ENCODE peak calls at places on chromosomes 4 and X, in five cellular contexts. One of them, this sample, is unnamed.

GRCh38 chr4:37822220-37822619 is 4.3 kb upstream of the PGM2 start:
- DNase-seq in kidney: no peak
- DNase-seq in mammary epithelial cell: no peak
- DNase-seq in colonic mucosa: no peak
- DNase-seq in HCT116: no peak
- DNase-seq in this sample: no peak

GRCh38 chrX:105752334-105752733 is 70.0 kb upstream of the NRK start:
- DNase-seq in mammary epithelial cell: no peak
- DNase-seq in colonic mucosa: no peak
- DNase-seq in HCT116: no peak
- DNase-seq in kidney: no peak
- DNase-seq in this sample: no peak

GRCh38 chr4:186840222-186840701 is 116.6 kb upstream of the FAT1 start:
- DNase-seq in kidney: no peak
- DNase-seq in colonic mucosa: peak; percentile 36
- DNase-seq in HCT116: peak; percentile 81
- DNase-seq in mammary epithelial cell: no peak
- DNase-seq in this sample: no peak

GRCh38 chr4:80202784-80203553 is 5.7 kb downstream of the PRDM8 start:
- DNase-seq in HCT116: no peak
- DNase-seq in colonic mucosa: no peak
- DNase-seq in mammary epithelial cell: no peak
- DNase-seq in kidney: peak; percentile 79
- DNase-seq in this sample: peak; percentile 71

GRCh38 chrX:136652822-136653723 is 5.1 kb downstream of the CD40LG start:
- DNase-seq in mammary epithelial cell: peak; percentile 2
- DNase-seq in HCT116: no peak
- DNase-seq in kidney: no peak
- DNase-seq in colonic mucosa: no peak
- DNase-seq in this sample: no peak

GRCh38 chr4:6469898-6470501 is 2.4 kb downstream of the PPP2R2C start:
- DNase-seq in HCT116: no peak
- DNase-seq in mammary epithelial cell: no peak
- DNase-seq in colonic mucosa: peak; percentile 8
- DNase-seq in kidney: no peak
- DNase-seq in this sample: no peak

GRCh38 chr4:186516287-186516686 is 39.1 kb downstream of the MTNR1A start:
- DNase-seq in HCT116: no peak
- DNase-seq in mammary epithelial cell: no peak
- DNase-seq in colonic mucosa: no peak
- DNase-seq in kidney: no peak
- DNase-seq in this sample: no peak

GRCh38 chr4:155079866-155080265 is 128.6 kb upstream of the NPY2R start:
- DNase-seq in kidney: no peak
- DNase-seq in HCT116: no peak
- DNase-seq in colonic mucosa: no peak
- DNase-seq in mammary epithelial cell: no peak
- DNase-seq in this sample: peak; percentile 36

GRCh38 chr4:119559044-119559647 is 69.5 kb downstream of the PDE5A start:
- DNase-seq in mammary epithelial cell: peak; percentile 19
- DNase-seq in colonic mucosa: no peak
- DNase-seq in HCT116: peak; percentile 12
- DNase-seq in kidney: no peak
- DNase-seq in this sample: peak; percentile 87

GRCh38 chr4:36020351-36020750 is 224.0 kb downstream of the ARAP2 start:
- DNase-seq in mammary epithelial cell: no peak
- DNase-seq in HCT116: no peak
- DNase-seq in kidney: no peak
- DNase-seq in colonic mucosa: no peak
- DNase-seq in this sample: no peak

GRCh38 chr4:20684852-20685763 is 15.2 kb upstream of the PACRGL start:
- DNase-seq in mammary epithelial cell: no peak
- DNase-seq in HCT116: no peak
- DNase-seq in kidney: no peak
- DNase-seq in colonic mucosa: no peak
- DNase-seq in this sample: peak; percentile 76

GRCh38 chr4:168528131-168528949 is 31.5 kb downstream of the PALLD start:
- DNase-seq in HCT116: no peak
- DNase-seq in colonic mucosa: no peak
- DNase-seq in mammary epithelial cell: no peak
- DNase-seq in kidney: no peak
- DNase-seq in this sample: peak; percentile 34

GRCh38 chr4:124708517-124709300 is 3.8 kb downstream of the ANKRD50 start:
- DNase-seq in kidney: no peak
- DNase-seq in colonic mucosa: no peak
- DNase-seq in HCT116: no peak
- DNase-seq in mammary epithelial cell: no peak
- DNase-seq in this sample: no peak

GRCh38 chr4:5955856-5956255 is 62.4 kb downstream of the C4orf50 start:
- DNase-seq in colonic mucosa: no peak
- DNase-seq in mammary epithelial cell: no peak
- DNase-seq in HCT116: no peak
- DNase-seq in kidney: no peak
- DNase-seq in this sample: no peak

GRCh38 chr4:100949350-100949935 is 397.9 kb downstream of the PPP3CA start:
- DNase-seq in colonic mucosa: no peak
- DNase-seq in mammary epithelial cell: peak; percentile 42
- DNase-seq in kidney: no peak
- DNase-seq in HCT116: no peak
- DNase-seq in this sample: no peak

GRCh38 chrX:72073614-72074013 is 58.1 kb downstream of the RTL5 start:
- DNase-seq in mammary epithelial cell: no peak
- DNase-seq in kidney: no peak
- DNase-seq in colonic mucosa: no peak
- DNase-seq in HCT116: no peak
- DNase-seq in this sample: no peak

GRCh38 chrX:153944800-153945150 is 332 bp upstream of the RENBP start:
- DNase-seq in HCT116: no peak
- DNase-seq in mammary epithelial cell: no peak
- DNase-seq in colonic mucosa: no peak
- DNase-seq in kidney: no peak
- DNase-seq in this sample: no peak

GRCh38 chrX:153945956-153946909 is 1.8 kb upstream of the RENBP start:
- DNase-seq in HCT116: no peak
- DNase-seq in mammary epithelial cell: no peak
- DNase-seq in kidney: no peak
- DNase-seq in colonic mucosa: no peak
- DNase-seq in this sample: no peak

GRCh38 chrX:153941331-153942252 is 2.9 kb downstream of the RENBP start:
- DNase-seq in HCT116: no peak
- DNase-seq in colonic mucosa: no peak
- DNase-seq in mammary epithelial cell: no peak
- DNase-seq in kidney: no peak
- DNase-seq in this sample: no peak

GRCh38 chrX:153946910-153947769 is 2.7 kb upstream of the RENBP start:
- DNase-seq in kidney: no peak
- DNase-seq in mammary epithelial cell: peak; percentile 61
- DNase-seq in colonic mucosa: peak; percentile 84
- DNase-seq in HCT116: peak; percentile 67
- DNase-seq in this sample: peak; percentile 83

DNA sequence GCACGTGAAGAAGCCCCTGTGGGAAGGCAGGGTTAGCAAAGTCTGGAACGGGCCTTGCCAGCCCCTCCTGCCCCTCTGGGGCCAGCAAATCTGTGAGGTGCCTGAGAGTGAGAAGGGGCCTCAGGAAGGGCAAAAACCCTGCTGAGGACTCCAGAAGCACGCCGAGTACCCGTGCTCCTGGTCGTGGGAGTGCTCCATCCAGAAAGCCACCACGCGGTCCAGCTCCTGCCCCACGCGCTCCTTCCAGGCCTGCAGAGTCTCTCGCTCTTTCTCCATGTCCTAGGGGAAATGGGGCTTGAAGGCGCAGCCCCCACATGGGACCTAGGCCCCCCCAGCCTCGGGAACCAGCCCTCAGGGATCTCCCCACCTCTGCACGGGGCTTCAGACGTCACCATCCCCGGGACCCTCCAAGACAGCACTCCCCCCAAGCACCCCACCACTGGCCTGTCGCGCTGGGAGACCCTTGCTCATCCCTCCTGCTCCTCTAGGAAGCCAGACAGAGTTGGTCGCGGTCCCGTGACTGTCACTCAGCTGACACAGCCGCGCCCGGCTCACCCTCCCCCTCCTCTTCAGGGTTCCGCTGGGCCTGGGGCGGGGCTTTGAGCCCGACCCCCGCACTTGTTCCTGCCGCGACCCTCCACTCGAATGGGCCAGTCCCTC is at the start of gene RENBP:
- DNase-seq in mammary epithelial cell: no peak
- DNase-seq in HCT116: no peak
- DNase-seq in colonic mucosa: no peak
- DNase-seq in kidney: no peak
- DNase-seq in this sample: no peak
- H3K9ac ChIP-seq in mammary epithelial cell: no peak within 1 kb of the TSS
- H3K9ac ChIP-seq in HCT116: no peak within 1 kb of the TSS
- H3K9ac ChIP-seq in colonic mucosa: peak within 1 kb of the TSS; percentile 12
- H3K9ac ChIP-seq in kidney: no peak within 1 kb of the TSS
- H3K9ac ChIP-seq in this sample: no peak within 1 kb of the TSS

GRCh38 chr4:121765368-121765705 is 373 bp upstream of the SMIM43 start:
- DNase-seq in mammary epithelial cell: no peak
- DNase-seq in kidney: no peak
- DNase-seq in colonic mucosa: no peak
- DNase-seq in HCT116: no peak
- DNase-seq in this sample: no peak
- H3K4me3 ChIP-seq in mammary epithelial cell: peak overlapping the region; percentile 50
- H3K4me3 ChIP-seq in kidney: no peak overlapping the region
- H3K4me3 ChIP-seq in colonic mucosa: no peak overlapping the region
- H3K4me3 ChIP-seq in HCT116: no peak overlapping the region
- H3K4me3 ChIP-seq in this sample: peak overlapping the region; percentile 80

DNA sequence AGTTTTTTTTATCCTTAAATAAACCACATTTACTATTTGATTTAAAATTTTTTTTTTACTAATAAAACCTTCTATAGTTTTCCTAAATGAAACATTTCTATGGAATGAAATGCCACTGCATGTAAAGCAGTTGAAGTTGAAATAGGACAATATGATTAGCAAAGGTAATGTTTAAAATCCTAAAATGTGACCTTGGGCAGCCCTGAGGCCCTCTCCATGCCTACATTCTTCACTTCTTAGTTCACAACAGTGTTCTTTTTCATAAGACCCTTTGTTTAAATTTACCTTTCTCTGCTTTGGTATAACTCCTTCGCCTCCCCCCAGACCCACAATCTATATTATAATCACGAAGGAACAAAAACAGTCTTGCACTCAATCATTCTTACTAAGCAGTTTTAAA is 124.4 kb upstream of the NAP1L5 start:
- DNase-seq in kidney: no peak
- DNase-seq in HCT116: no peak
- DNase-seq in colonic mucosa: no peak
- DNase-seq in mammary epithelial cell: no peak
- DNase-seq in this sample: no peak
- H3K9ac ChIP-seq in kidney: no peak overlapping the region
- H3K9ac ChIP-seq in HCT116: no peak overlapping the region
- H3K9ac ChIP-seq in colonic mucosa: peak overlapping the region; percentile 91
- H3K9ac ChIP-seq in mammary epithelial cell: no peak overlapping the region
- H3K9ac ChIP-seq in this sample: peak overlapping the region; percentile 90

DNA sequence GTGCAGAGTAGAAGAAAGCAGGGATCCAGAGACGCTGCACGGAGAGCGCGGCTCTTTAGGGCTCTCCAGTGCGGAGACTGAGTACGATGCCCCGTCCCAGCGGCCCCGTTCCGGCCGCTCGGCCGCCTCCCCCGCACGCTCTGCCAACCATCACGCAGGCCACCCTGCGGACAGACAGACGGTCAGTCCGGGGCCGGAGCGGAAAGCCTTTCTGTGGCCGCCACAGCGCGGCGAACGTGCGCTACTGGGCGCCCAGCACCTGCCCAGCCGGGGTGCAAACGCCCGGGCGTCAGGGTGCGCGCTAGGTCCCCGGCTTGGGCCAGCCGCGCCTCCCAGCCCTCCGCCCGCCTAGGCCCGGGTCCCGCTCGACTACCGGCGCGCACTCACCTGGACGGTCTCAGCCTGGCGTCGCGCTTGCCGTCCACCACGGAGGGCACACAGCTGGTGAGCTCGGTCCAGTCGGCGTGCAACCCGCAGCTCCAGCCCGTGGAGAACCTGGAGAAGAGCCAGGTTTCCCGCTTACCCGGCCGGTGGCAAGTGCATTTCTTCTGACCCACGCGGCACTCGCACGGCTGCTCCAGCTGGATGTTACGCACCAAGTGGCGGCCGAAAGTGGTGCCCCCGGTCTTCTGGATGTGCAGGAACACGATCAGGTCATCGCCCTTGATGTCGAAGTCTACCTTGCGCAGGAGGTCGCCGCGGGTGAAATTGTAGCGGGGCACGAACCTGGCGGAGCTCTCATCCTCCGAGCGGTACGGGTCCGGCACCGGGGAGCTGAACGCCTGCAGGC is 1.8 kb downstream of the HS6ST2 start:
- DNase-seq in kidney: peak; percentile 77
- DNase-seq in colonic mucosa: no peak
- DNase-seq in HCT116: no peak
- DNase-seq in mammary epithelial cell: no peak
- DNase-seq in this sample: no peak
- H3K4me3 ChIP-seq in kidney: peak overlapping the region; percentile 48
- H3K4me3 ChIP-seq in colonic mucosa: peak overlapping the region; percentile 28
- H3K4me3 ChIP-seq in HCT116: peak overlapping the region; percentile 64
- H3K4me3 ChIP-seq in mammary epithelial cell: no peak overlapping the region
- H3K4me3 ChIP-seq in this sample: peak overlapping the region; percentile 47

DNA sequence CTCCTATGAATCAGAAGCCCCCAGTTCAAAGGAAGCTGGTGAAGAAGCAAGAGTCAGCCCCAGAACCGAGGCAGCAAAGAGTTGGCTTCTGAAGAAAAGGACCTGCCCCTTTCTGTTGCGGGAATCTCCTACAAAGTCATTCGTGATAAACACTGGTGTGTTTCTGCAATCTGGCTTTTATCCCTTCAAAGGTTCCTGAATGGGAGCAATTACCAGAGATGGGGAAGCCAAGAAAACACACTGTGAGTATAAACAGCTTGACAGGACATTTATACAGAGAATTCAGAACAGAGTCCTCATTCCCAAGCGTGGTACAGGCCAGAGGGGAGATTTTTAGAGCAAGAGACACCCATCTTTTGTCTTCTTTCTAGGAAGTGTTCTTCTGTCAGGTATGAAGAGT is 226.8 kb upstream of the LNX1 start:
- DNase-seq in colonic mucosa: no peak
- DNase-seq in kidney: no peak
- DNase-seq in HCT116: no peak
- DNase-seq in mammary epithelial cell: no peak
- DNase-seq in this sample: peak; percentile 52
- H3K9ac ChIP-seq in colonic mucosa: no peak overlapping the region
- H3K9ac ChIP-seq in kidney: no peak overlapping the region
- H3K9ac ChIP-seq in HCT116: no peak overlapping the region
- H3K9ac ChIP-seq in mammary epithelial cell: no peak overlapping the region
- H3K9ac ChIP-seq in this sample: no peak overlapping the region

DNA sequence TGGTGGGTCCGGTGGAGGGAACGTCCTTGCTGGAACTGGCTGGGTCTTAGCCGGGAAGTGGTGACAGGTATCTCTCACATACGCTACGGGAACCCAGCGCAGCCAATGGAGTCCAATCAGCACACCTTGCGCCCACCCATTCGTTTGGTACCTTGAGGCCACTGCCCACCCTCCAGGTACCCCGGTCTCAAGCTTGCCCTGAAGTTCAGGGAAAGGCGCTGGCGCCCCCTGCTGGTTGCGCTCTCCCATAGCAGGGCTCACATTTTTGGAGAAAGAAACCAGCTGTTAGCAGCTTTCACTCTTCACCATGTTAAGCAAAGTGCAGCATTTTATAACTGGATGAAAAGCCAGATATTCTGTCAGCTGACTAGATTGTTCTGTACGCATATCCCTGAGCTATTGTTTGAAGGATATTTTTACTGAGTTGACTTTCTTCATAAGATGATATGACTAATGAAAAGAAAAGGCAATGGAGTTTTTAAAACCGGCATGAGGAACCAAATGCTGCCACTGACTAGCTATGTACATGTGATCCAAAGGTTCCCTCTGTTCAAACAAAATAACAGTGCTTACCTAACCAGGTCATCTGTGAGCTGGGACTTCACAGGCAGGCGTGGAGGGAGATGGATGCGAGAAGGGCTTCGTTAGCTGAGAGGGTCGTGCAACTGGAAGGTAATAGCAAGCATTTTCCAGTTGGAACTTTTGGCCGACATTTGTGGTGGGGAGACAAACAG is 43.7 kb downstream of the OTOP1 start:
- DNase-seq in mammary epithelial cell: no peak
- DNase-seq in kidney: no peak
- DNase-seq in HCT116: peak; percentile 7
- DNase-seq in colonic mucosa: no peak
- DNase-seq in this sample: peak; percentile 7
- H3K4me3 ChIP-seq in mammary epithelial cell: no peak overlapping the region
- H3K4me3 ChIP-seq in kidney: no peak overlapping the region
- H3K4me3 ChIP-seq in HCT116: no peak overlapping the region
- H3K4me3 ChIP-seq in colonic mucosa: no peak overlapping the region
- H3K4me3 ChIP-seq in this sample: no peak overlapping the region

This sample was measured in adipocyte.